ENCODE peak calls at places on chromosomes 4 and X, in six cellular contexts. One of them, this sample, is unnamed.

GRCh38 chrX:99091459-99091858 is 1318.6 kb downstream of the PCDH19 start:
- DNase-seq in SW480: no peak
- DNase-seq in stimulated activated CD4-positive, alpha-beta T cell treated with anti-CD3 and anti-CD28 coated beads, Interleukin-4, amount 100 ng/mL, for 1 hour: no peak
- DNase-seq in A172: no peak
- DNase-seq in ELR: no peak
- DNase-seq in left cardiac atrium: no peak
- DNase-seq in this sample: no peak

GRCh38 chrX:21132686-21133393 is 241.4 kb upstream of the CNKSR2 start:
- DNase-seq in stimulated activated CD4-positive, alpha-beta T cell treated with anti-CD3 and anti-CD28 coated beads, Interleukin-4, amount 100 ng/mL, for 1 hour: no peak
- DNase-seq in SW480: no peak
- DNase-seq in left cardiac atrium: no peak
- DNase-seq in ELR: peak; percentile 17
- DNase-seq in A172: no peak
- DNase-seq in this sample: no peak

GRCh38 chrX:11381464-11381863 is 88.3 kb downstream of the AMELX start:
- DNase-seq in SW480: peak; percentile 41
- DNase-seq in stimulated activated CD4-positive, alpha-beta T cell treated with anti-CD3 and anti-CD28 coated beads, Interleukin-4, amount 100 ng/mL, for 1 hour: no peak
- DNase-seq in left cardiac atrium: peak; percentile 23
- DNase-seq in ELR: peak; percentile 68
- DNase-seq in A172: peak; percentile 48
- DNase-seq in this sample: peak; percentile 55

GRCh38 chrX:152642931-152643525 is 5.3 kb downstream of the GABRQ start:
- DNase-seq in ELR: no peak
- DNase-seq in A172: no peak
- DNase-seq in left cardiac atrium: no peak
- DNase-seq in SW480: no peak
- DNase-seq in stimulated activated CD4-positive, alpha-beta T cell treated with anti-CD3 and anti-CD28 coated beads, Interleukin-4, amount 100 ng/mL, for 1 hour: no peak
- DNase-seq in this sample: no peak

GRCh38 chrX:41145920-41146608 is 60.8 kb downstream of the USP9X start:
- DNase-seq in ELR: peak; percentile 80
- DNase-seq in A172: peak; percentile 75
- DNase-seq in left cardiac atrium: no peak
- DNase-seq in SW480: peak; percentile 3
- DNase-seq in stimulated activated CD4-positive, alpha-beta T cell treated with anti-CD3 and anti-CD28 coated beads, Interleukin-4, amount 100 ng/mL, for 1 hour: no peak
- DNase-seq in this sample: no peak

GRCh38 chr4:13612569-13612968 is 15.0 kb downstream of the BOD1L1 start:
- DNase-seq in stimulated activated CD4-positive, alpha-beta T cell treated with anti-CD3 and anti-CD28 coated beads, Interleukin-4, amount 100 ng/mL, for 1 hour: no peak
- DNase-seq in left cardiac atrium: no peak
- DNase-seq in ELR: no peak
- DNase-seq in SW480: no peak
- DNase-seq in A172: no peak
- DNase-seq in this sample: no peak

GRCh38 chrX:19674041-19674769 is 158.9 kb upstream of the MAP3K15 start:
- DNase-seq in A172: no peak
- DNase-seq in left cardiac atrium: no peak
- DNase-seq in stimulated activated CD4-positive, alpha-beta T cell treated with anti-CD3 and anti-CD28 coated beads, Interleukin-4, amount 100 ng/mL, for 1 hour: no peak
- DNase-seq in ELR: no peak
- DNase-seq in SW480: peak; percentile 67
- DNase-seq in this sample: no peak

GRCh38 chr4:169791527-169792156 is 33.9 kb upstream of the HPF1 start:
- DNase-seq in left cardiac atrium: peak; percentile 39
- DNase-seq in SW480: peak; percentile 78
- DNase-seq in ELR: peak; percentile 78
- DNase-seq in stimulated activated CD4-positive, alpha-beta T cell treated with anti-CD3 and anti-CD28 coated beads, Interleukin-4, amount 100 ng/mL, for 1 hour: peak; percentile 13
- DNase-seq in A172: peak; percentile 74
- DNase-seq in this sample: peak; percentile 59

GRCh38 chrX:33336783-33337182 is 125.4 kb upstream of the DMD start:
- DNase-seq in SW480: peak; percentile 23
- DNase-seq in stimulated activated CD4-positive, alpha-beta T cell treated with anti-CD3 and anti-CD28 coated beads, Interleukin-4, amount 100 ng/mL, for 1 hour: no peak
- DNase-seq in A172: peak; percentile 22
- DNase-seq in ELR: peak; percentile 0
- DNase-seq in left cardiac atrium: peak; percentile 21
- DNase-seq in this sample: peak; percentile 41

GRCh38 chr4:123244233-123244632 is 152.4 kb upstream of the SPRY1 start:
- DNase-seq in A172: no peak
- DNase-seq in SW480: no peak
- DNase-seq in stimulated activated CD4-positive, alpha-beta T cell treated with anti-CD3 and anti-CD28 coated beads, Interleukin-4, amount 100 ng/mL, for 1 hour: no peak
- DNase-seq in left cardiac atrium: peak; percentile 62
- DNase-seq in ELR: peak; percentile 12
- DNase-seq in this sample: no peak

GRCh38 chr4:169663894-169664293 is 43.5 kb downstream of the CLCN3 start:
- DNase-seq in stimulated activated CD4-positive, alpha-beta T cell treated with anti-CD3 and anti-CD28 coated beads, Interleukin-4, amount 100 ng/mL, for 1 hour: no peak
- DNase-seq in A172: peak; percentile 62
- DNase-seq in ELR: peak; percentile 24
- DNase-seq in left cardiac atrium: no peak
- DNase-seq in SW480: peak; percentile 24
- DNase-seq in this sample: peak; percentile 3

GRCh38 chrX:135632353-135632752 is 81.1 kb upstream of the CT45A1 start:
- DNase-seq in SW480: peak; percentile 15
- DNase-seq in ELR: peak; percentile 2
- DNase-seq in stimulated activated CD4-positive, alpha-beta T cell treated with anti-CD3 and anti-CD28 coated beads, Interleukin-4, amount 100 ng/mL, for 1 hour: no peak
- DNase-seq in left cardiac atrium: no peak
- DNase-seq in A172: no peak
- DNase-seq in this sample: no peak

GRCh38 chr4:73843369-73843768 is 6.9 kb downstream of the CXCL6 start:
- DNase-seq in stimulated activated CD4-positive, alpha-beta T cell treated with anti-CD3 and anti-CD28 coated beads, Interleukin-4, amount 100 ng/mL, for 1 hour: no peak
- DNase-seq in A172: no peak
- DNase-seq in left cardiac atrium: no peak
- DNase-seq in ELR: peak; percentile 62
- DNase-seq in SW480: no peak
- DNase-seq in this sample: no peak

GRCh38 chrX:72306851-72307645 is 1.3 kb upstream of the CITED1 start:
- DNase-seq in left cardiac atrium: peak; percentile 58
- DNase-seq in SW480: peak; percentile 82
- DNase-seq in ELR: peak; percentile 76
- DNase-seq in stimulated activated CD4-positive, alpha-beta T cell treated with anti-CD3 and anti-CD28 coated beads, Interleukin-4, amount 100 ng/mL, for 1 hour: peak; percentile 28
- DNase-seq in A172: peak; percentile 56
- DNase-seq in this sample: peak; percentile 62

GRCh38 chrX:48937065-48937907 is 18.5 kb upstream of the PIM2 start:
- DNase-seq in SW480: no peak
- DNase-seq in left cardiac atrium: peak; percentile 53
- DNase-seq in stimulated activated CD4-positive, alpha-beta T cell treated with anti-CD3 and anti-CD28 coated beads, Interleukin-4, amount 100 ng/mL, for 1 hour: peak; percentile 83
- DNase-seq in ELR: peak; percentile 3
- DNase-seq in A172: peak; percentile 48
- DNase-seq in this sample: no peak

This sample was measured in Calu3.